ENCODE peak calls at places on chromosome 9, in nine cellular contexts. C is brain microvascular endothelial cell, O is epithelial cell of prostate, N is breast epithelium, E is left ventricle myocardium inferior, U is tibial nerve, Z is upper lobe of right lung, F is IMR-90, B is dorsolateral prefrontal cortex. V is an unnamed sample.

GRCh38 chr9:95266649-95267048 is 50.9 kb downstream of the FANCC start:
- DNase-seq in Z (no peak), N (no peak), U (no peak), B (no peak), C (no peak), F (no peak), E (no peak), O (no peak), V (no peak)

GRCh38 chr9:70043689-70044449 is at the start of gene MAMDC2:
- DNase-seq in C (no peak), N (no peak), U (peak; percentile 51), O (no peak), F (peak; percentile 51), Z (peak; percentile 70), E (peak; percentile 76), B (peak; percentile 40), V (no peak)

GRCh38 chr9:93820667-93821306 is 134.4 kb downstream of the BARX1 start:
- DNase-seq in C (no peak), Z (no peak), B (no peak), O (no peak), U (no peak), F (no peak), N (no peak), E (no peak), V (no peak)

GRCh38 chr9:28491121-28491520 is 917.8 kb upstream of the C9orf72 start:
- DNase-seq in C (no peak), F (no peak), O (no peak), N (no peak), U (no peak), E (no peak), Z (no peak), B (no peak), V (no peak)

GRCh38 chr9:86843182-86843581 is 104.1 kb downstream of the GAS1 start:
- DNase-seq in F (peak; percentile 19), U (no peak), Z (no peak), O (no peak), E (no peak), N (no peak), C (no peak), B (no peak), V (no peak)

GRCh38 chr9:99312736-99313135 is 90.7 kb downstream of the SEC61B start:
- DNase-seq in E (no peak), O (no peak), N (no peak), Z (no peak), F (no peak), U (no peak), C (no peak), B (no peak), V (no peak)

GRCh38 chr9:2923810-2924768 is 80.2 kb upstream of the PUM3 start:
- DNase-seq in F (no peak), Z (no peak), B (no peak), N (no peak), U (no peak), O (no peak), C (no peak), E (no peak), V (no peak)

GRCh38 chr9:99430301-99430700 is 208.2 kb downstream of the SEC61B start:
- DNase-seq in C (peak; percentile 87), B (no peak), N (no peak), E (no peak), O (no peak), F (peak; percentile 90), Z (no peak), U (no peak), V (no peak)

GRCh38 chr9:102569436-102569835 is 425.7 kb upstream of the CYLC2 start:
- DNase-seq in C (no peak), N (no peak), E (no peak), F (no peak), Z (no peak), O (no peak), B (no peak), U (no peak), V (no peak)

GRCh38 chr9:89956331-89956730 is 351.5 kb downstream of the GADD45G start:
- DNase-seq in U (no peak), C (no peak), E (no peak), O (no peak), Z (no peak), B (no peak), F (no peak), N (no peak), V (no peak)

DNA sequence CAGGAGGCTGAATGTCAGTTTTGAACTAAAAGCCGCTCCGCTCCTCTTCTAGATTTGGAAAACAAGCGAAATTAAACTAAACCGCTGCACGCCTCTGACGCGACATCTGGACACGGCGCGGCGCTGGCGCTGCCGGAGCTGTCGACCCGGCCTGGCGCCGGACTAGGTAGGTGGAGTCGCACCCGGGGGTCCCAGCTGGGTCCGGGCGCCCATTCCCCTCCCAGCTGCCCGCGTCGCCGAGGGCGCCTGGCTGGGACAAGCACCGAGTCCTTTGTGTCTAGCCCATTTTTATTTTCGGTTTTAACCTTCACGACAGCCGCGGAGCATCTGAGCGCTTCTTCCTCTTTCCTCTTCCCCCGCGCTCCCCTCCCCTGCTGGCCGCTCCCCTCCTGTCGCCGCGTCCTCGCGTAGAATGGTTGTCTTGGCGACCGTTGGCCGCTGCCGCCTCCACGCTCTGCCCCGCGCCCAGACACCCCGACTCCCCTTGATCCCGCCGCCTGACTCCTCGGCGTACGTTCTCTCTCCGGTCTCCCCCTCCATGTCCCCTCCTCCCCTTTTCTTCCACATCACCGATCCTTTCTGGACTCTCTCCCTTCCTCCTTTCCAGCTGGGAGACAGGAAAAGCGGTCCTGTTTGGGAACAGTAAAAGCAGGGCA is 533 bp downstream of the CDKN2B-AS1 start:
- DNase-seq in Z (peak; percentile 91), C (peak; percentile 64), U (no peak), B (no peak), F (peak; percentile 69), O (no peak), N (no peak), E (peak; percentile 66), V (no peak)
- H3K27ac ChIP-seq in Z (peak overlapping the region; percentile 89), C (peak overlapping the region; percentile 85), U (peak overlapping the region; percentile 87), B (peak overlapping the region; percentile 87), F (peak overlapping the region; percentile 90), O (peak overlapping the region; percentile 66), N (peak overlapping the region; percentile 81), E (peak overlapping the region; percentile 81), V (peak overlapping the region; percentile 19)

GRCh38 chr9:133974631-133975341 is 17.3 kb downstream of the VAV2 start:
- DNase-seq in C (no peak), N (no peak), O (no peak), F (no peak), B (no peak), U (no peak), Z (peak; percentile 35), E (no peak), V (no peak)
- H3K27ac ChIP-seq in C (no peak overlapping the region), N (no peak overlapping the region), O (no peak overlapping the region), F (no peak overlapping the region), B (no peak overlapping the region), U (no peak overlapping the region), Z (no peak overlapping the region), E (no peak overlapping the region), V (no peak overlapping the region)

DNA sequence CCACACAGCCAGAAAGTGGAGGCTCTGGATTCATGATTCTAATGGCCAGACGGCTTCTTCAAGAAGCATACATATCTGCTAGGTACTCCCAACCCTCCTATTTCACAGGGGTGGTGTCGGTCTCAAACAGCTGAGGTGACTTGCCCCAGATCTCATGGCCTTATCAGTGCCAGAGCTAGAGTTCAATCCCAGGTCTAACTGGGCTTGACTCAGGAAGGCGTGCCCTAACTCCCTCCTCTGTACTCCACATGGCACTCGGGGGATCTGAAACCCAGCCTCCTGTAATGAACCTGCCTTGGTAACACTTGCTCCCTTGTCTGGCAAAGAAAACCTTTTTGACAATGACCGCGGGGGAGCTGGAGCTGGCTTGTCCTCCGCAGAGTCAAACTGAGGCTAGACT is 2.1 kb downstream of the QRFP start:
- DNase-seq in F (no peak), C (no peak), U (no peak), E (no peak), N (no peak), O (no peak), Z (no peak), B (no peak), V (no peak)
- H3K27ac ChIP-seq in F (no peak overlapping the region), C (no peak overlapping the region), U (no peak overlapping the region), E (no peak overlapping the region), N (no peak overlapping the region), O (no peak overlapping the region), Z (no peak overlapping the region), B (no peak overlapping the region), V (no peak overlapping the region)

DNA sequence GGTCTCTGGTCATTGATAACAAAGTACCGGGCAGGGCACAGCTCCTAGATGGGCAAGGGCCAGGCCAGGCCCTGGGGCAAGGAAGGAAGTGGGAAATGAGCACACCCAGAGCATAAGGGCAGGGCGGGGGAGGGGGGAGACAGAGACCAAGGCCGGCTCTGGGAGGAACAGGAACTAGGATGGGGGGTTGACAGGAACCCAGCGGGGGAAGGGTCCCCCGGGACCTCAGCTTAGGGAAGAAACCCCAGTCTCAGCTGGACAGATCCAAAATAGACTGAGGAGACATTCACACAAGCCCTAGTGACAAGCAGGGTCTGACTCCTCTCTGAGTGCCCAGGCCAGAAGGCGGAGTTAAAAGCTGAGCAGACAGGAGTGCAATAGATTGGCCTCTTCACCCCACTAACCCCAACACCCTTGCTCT is 731 bp downstream of the ATOSB start:
- DNase-seq in E (peak; percentile 80), U (peak; percentile 46), N (no peak), F (no peak), Z (peak; percentile 84), C (peak; percentile 28), B (no peak), O (no peak), V (no peak)
- H3K27ac ChIP-seq in E (peak overlapping the region; percentile 95), U (peak overlapping the region; percentile 92), N (peak overlapping the region; percentile 92), F (peak overlapping the region; percentile 85), Z (peak overlapping the region; percentile 89), C (peak overlapping the region; percentile 89), B (peak overlapping the region; percentile 88), O (peak overlapping the region; percentile 99), V (peak overlapping the region; percentile 96)

GRCh38 chr9:14962193-14962899 is 52.1 kb upstream of the FREM1 start:
- DNase-seq in C (no peak), B (no peak), E (no peak), O (peak; percentile 12), Z (no peak), F (no peak), U (no peak), N (peak; percentile 60), V (no peak)
- H3K27ac ChIP-seq in C (no peak overlapping the region), B (no peak overlapping the region), E (peak overlapping the region; percentile 30), O (no peak overlapping the region), Z (no peak overlapping the region), F (no peak overlapping the region), U (no peak overlapping the region), N (peak overlapping the region; percentile 42), V (no peak overlapping the region)

DNA sequence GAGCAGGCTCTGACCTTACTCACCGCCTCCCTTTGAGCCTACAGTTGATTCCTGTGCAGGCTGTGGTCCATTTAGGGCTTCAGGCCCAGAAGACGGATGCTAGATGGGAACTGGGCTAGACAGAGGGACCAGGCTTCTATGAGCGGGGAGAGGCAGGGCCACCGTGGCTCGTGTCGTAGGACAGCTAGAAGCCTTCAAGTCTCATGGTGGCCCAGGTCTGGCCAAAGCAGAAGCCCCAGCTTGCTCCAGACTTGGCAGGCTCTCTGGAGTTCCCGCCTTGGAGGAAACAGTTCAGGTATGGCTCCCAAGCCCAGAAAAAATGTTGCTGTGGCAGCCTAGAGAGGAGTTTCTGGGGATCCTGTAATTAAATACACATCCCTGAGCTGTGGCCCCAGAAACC is 10.9 kb upstream of the NR5A1 start:
- DNase-seq in Z (no peak), C (no peak), U (no peak), N (no peak), O (no peak), E (no peak), F (no peak), B (no peak), V (no peak)
- H3K27ac ChIP-seq in Z (no peak overlapping the region), C (no peak overlapping the region), U (no peak overlapping the region), N (no peak overlapping the region), O (no peak overlapping the region), E (no peak overlapping the region), F (no peak overlapping the region), B (no peak overlapping the region), V (no peak overlapping the region)

GRCh38 chr9:128149951-128150593 is 819 bp downstream of the LCN2 start:
- DNase-seq in F (no peak), N (no peak), O (no peak), Z (no peak), B (no peak), E (no peak), C (no peak), U (no peak), V (no peak)
- H3K27ac ChIP-seq in F (no peak overlapping the region), N (peak overlapping the region; percentile 94), O (peak overlapping the region; percentile 98), Z (no peak overlapping the region), B (no peak overlapping the region), E (peak overlapping the region; percentile 50), C (no peak overlapping the region), U (no peak overlapping the region), V (no peak overlapping the region)